ENCODE peak calls at places on chromosome 2, in eight cellular contexts. W is colonic mucosa; I is A172; J is lung microvascular endothelial cell; Y is activated CD4-positive, alpha-beta T cell treated with anti-CD3 and anti-CD28 coated beads, Interleukin-2, amount 50 U/mL, for 48 hours; R is stimulated activated CD4-positive, alpha-beta T cell treated with anti-CD3 and anti-CD28 coated beads, Interleukin-15, amount 100 ng/mL, for 24 hours; A is astrocyte; K is T-helper 2 cell. G is an unnamed sample.

GRCh38 chr2:47564129-47564528 is 161.2 kb downstream of the MSH2 start:
- DNase-seq in I (no peak), J (no peak), W (no peak), Y (no peak), A (no peak), R (no peak), K (no peak), G (no peak)

GRCh38 chr2:179338681-179339080 is 74.0 kb upstream of the SESTD1 start:
- DNase-seq in J (no peak), I (no peak), Y (no peak), K (no peak), W (no peak), A (no peak), R (no peak), G (no peak)

GRCh38 chr2:235468978-235469694 is 24.7 kb upstream of the AGAP1 start:
- DNase-seq in R (no peak), K (no peak), W (peak), A (peak), J (no peak), I (peak), Y (no peak), G (peak)

GRCh38 chr2:4653989-4654388 is 950.6 kb downstream of the DCDC2C start:
- DNase-seq in A (no peak), W (no peak), I (no peak), Y (no peak), R (no peak), J (no peak), K (no peak), G (no peak)

GRCh38 chr2:85887566-85888019 is 1.2 kb downstream of the ST3GAL5 start:
- DNase-seq in Y (peak), K (peak), W (peak), A (no peak), J (peak), I (peak), R (peak), G (no peak)

GRCh38 chr2:217994776-217995274 is 8.0 kb downstream of the TNS1 start:
- DNase-seq in R (no peak), J (no peak), A (peak), K (no peak), I (peak), W (no peak), Y (no peak), G (peak)

GRCh38 chr2:85409719-85410583 is at the start of gene CAPG:
- DNase-seq in W (peak), Y (peak), A (no peak), K (no peak), I (peak), R (peak), J (no peak), G (no peak)

GRCh38 chr2:207746131-207746530 is 23.6 kb downstream of the FZD5 start:
- DNase-seq in A (peak), I (peak), R (peak), Y (peak), J (peak), W (peak), K (no peak), G (peak)

GRCh38 chr2:159574246-159574645 is 42.1 kb downstream of the BAZ2B start:
- DNase-seq in K (no peak), I (no peak), J (no peak), Y (no peak), R (no peak), A (peak), W (no peak), G (no peak)

GRCh38 chr2:106269591-106270291 is 75.6 kb upstream of the UXS1 start:
- DNase-seq in K (no peak), R (peak), W (peak), Y (peak), A (no peak), J (peak), I (no peak), G (no peak)

G was measured in amniotic stem cell.